ENCODE peak calls at places on chromosomes 16 and 17, in four cellular contexts. One of them, this sample, is unnamed.

GRCh38 chr17:8563981-8564602 is 66.4 kb downstream of the MYH10 start:
- DNase-seq in HAP-1: no peak
- DNase-seq in GM23248: peak
- DNase-seq in H4: no peak
- DNase-seq in this sample: no peak

GRCh38 chr16:58451945-58452401 is 48.0 kb upstream of the NDRG4 start:
- DNase-seq in HAP-1: no peak
- DNase-seq in GM23248: peak
- DNase-seq in H4: no peak
- DNase-seq in this sample: peak

GRCh38 chr17:2023692-2024571 is 1.2 kb downstream of the RTN4RL1 start:
- DNase-seq in HAP-1: peak
- DNase-seq in GM23248: peak
- DNase-seq in H4: no peak
- DNase-seq in this sample: no peak

GRCh38 chr17:77404812-77405581 is 264.2 kb downstream of the SEC14L1 start:
- DNase-seq in HAP-1: no peak
- DNase-seq in GM23248: peak
- DNase-seq in H4: peak
- DNase-seq in this sample: peak

GRCh38 chr17:2262146-2262587 is 41.4 kb downstream of the SMG6 start:
- DNase-seq in HAP-1: no peak
- DNase-seq in GM23248: peak
- DNase-seq in H4: no peak
- DNase-seq in this sample: no peak

GRCh38 chr17:38851434-38851833 is 2.1 kb downstream of the RPL23 start:
- DNase-seq in HAP-1: no peak
- DNase-seq in GM23248: peak
- DNase-seq in H4: no peak
- DNase-seq in this sample: no peak

GRCh38 chr16:85276741-85277140 is 164.5 kb upstream of the CIBAR2 start:
- DNase-seq in HAP-1: no peak
- DNase-seq in GM23248: no peak
- DNase-seq in H4: no peak
- DNase-seq in this sample: no peak

GRCh38 chr17:43531082-43531378 is 15.1 kb downstream of the ETV4 start:
- DNase-seq in HAP-1: no peak
- DNase-seq in GM23248: no peak
- DNase-seq in H4: no peak
- DNase-seq in this sample: no peak

GRCh38 chr17:7590743-7591142 is 849 bp upstream of the SOX15 start:
- DNase-seq in HAP-1: no peak
- DNase-seq in GM23248: peak
- DNase-seq in H4: no peak
- DNase-seq in this sample: no peak

GRCh38 chr16:89430436-89431157 is 59.8 kb downstream of the ANKRD11 start:
- DNase-seq in HAP-1: no peak
- DNase-seq in GM23248: no peak
- DNase-seq in H4: no peak
- DNase-seq in this sample: no peak

GRCh38 chr17:34503804-34504203 is 75.6 kb upstream of the TMEM132E start:
- DNase-seq in HAP-1: no peak
- DNase-seq in GM23248: no peak
- DNase-seq in H4: no peak
- DNase-seq in this sample: no peak

GRCh38 chr17:44533533-44534246 is 23.6 kb upstream of the FZD2 start:
- DNase-seq in HAP-1: peak
- DNase-seq in GM23248: peak
- DNase-seq in H4: peak
- DNase-seq in this sample: peak

GRCh38 chr16:11233727-11234376 is 22.2 kb downstream of the SOCS1 start:
- DNase-seq in HAP-1: no peak
- DNase-seq in GM23248: no peak
- DNase-seq in H4: no peak
- DNase-seq in this sample: no peak

GRCh38 chr17:73052923-73053322 is 39.6 kb downstream of the SLC39A11 start:
- DNase-seq in HAP-1: no peak
- DNase-seq in GM23248: no peak
- DNase-seq in H4: no peak
- DNase-seq in this sample: no peak

GRCh38 chr17:28849281-28849680 is 5.5 kb upstream of the ERAL1 start:
- DNase-seq in HAP-1: no peak
- DNase-seq in GM23248: peak
- DNase-seq in H4: no peak
- DNase-seq in this sample: no peak

GRCh38 chr16:11682655-11683096 is 14.4 kb downstream of the SNN start:
- DNase-seq in HAP-1: no peak
- DNase-seq in GM23248: peak
- DNase-seq in H4: peak
- DNase-seq in this sample: no peak

GRCh38 chr16:27239906-27240655 is 28.5 kb downstream of the NSMCE1 start:
- DNase-seq in HAP-1: no peak
- DNase-seq in GM23248: no peak
- DNase-seq in H4: no peak
- DNase-seq in this sample: no peak

GRCh38 chr17:48757524-48757961 is 29.0 kb upstream of the HOXB13 start:
- DNase-seq in HAP-1: no peak
- DNase-seq in GM23248: peak
- DNase-seq in H4: no peak
- DNase-seq in this sample: no peak

GRCh38 chr16:53898993-53899392 is 195.0 kb downstream of the FTO start:
- DNase-seq in HAP-1: no peak
- DNase-seq in GM23248: peak
- DNase-seq in H4: no peak
- DNase-seq in this sample: no peak

GRCh38 chr16:27965801-27966200 is 97.7 kb downstream of the GSG1L start:
- DNase-seq in HAP-1: no peak
- DNase-seq in GM23248: no peak
- DNase-seq in H4: no peak
- DNase-seq in this sample: no peak

GRCh38 chr17:78000351-78000750 is 41.8 kb downstream of the TNRC6C start:
- DNase-seq in HAP-1: no peak
- DNase-seq in GM23248: peak
- DNase-seq in H4: peak
- DNase-seq in this sample: no peak

GRCh38 chr17:50101346-50102163 is 6.4 kb downstream of the PDK2 start:
- DNase-seq in HAP-1: no peak
- DNase-seq in GM23248: peak
- DNase-seq in H4: peak
- DNase-seq in this sample: no peak

GRCh38 chr16:57862698-57863433 is 60.6 kb upstream of the KIFC3 start:
- DNase-seq in HAP-1: no peak
- DNase-seq in GM23248: no peak
- DNase-seq in H4: no peak
- DNase-seq in this sample: no peak

GRCh38 chr17:50911890-50912289 is 45.7 kb upstream of the TOB1 start:
- DNase-seq in HAP-1: no peak
- DNase-seq in GM23248: no peak
- DNase-seq in H4: no peak
- DNase-seq in this sample: no peak

GRCh38 chr17:17675925-17676534 is 5.2 kb upstream of the RAI1 start:
- DNase-seq in HAP-1: no peak
- DNase-seq in GM23248: peak
- DNase-seq in H4: peak
- DNase-seq in this sample: no peak

GRCh38 chr17:66964083-66964771 is at the start of gene CACNG4:
- DNase-seq in HAP-1: peak
- DNase-seq in GM23248: no peak
- DNase-seq in H4: no peak
- DNase-seq in this sample: no peak

GRCh38 chr17:50095626-50096037 is 481 bp downstream of the PDK2 start:
- DNase-seq in HAP-1: peak
- DNase-seq in GM23248: peak
- DNase-seq in H4: no peak
- DNase-seq in this sample: no peak

GRCh38 chr17:51662204-51663056 is 402.1 kb downstream of the UTP18 start:
- DNase-seq in HAP-1: no peak
- DNase-seq in GM23248: no peak
- DNase-seq in H4: no peak
- DNase-seq in this sample: no peak

GRCh38 chr17:830381-830780 is 48.2 kb downstream of the MRM3 start:
- DNase-seq in HAP-1: no peak
- DNase-seq in GM23248: no peak
- DNase-seq in H4: no peak
- DNase-seq in this sample: no peak

GRCh38 chr16:68776821-68777485 is 39.9 kb downstream of the CDH1 start:
- DNase-seq in HAP-1: no peak
- DNase-seq in GM23248: no peak
- DNase-seq in H4: no peak
- DNase-seq in this sample: no peak

GRCh38 chr16:47507701-47508100 is 46.6 kb downstream of the PHKB start:
- DNase-seq in HAP-1: no peak
- DNase-seq in GM23248: no peak
- DNase-seq in H4: no peak
- DNase-seq in this sample: no peak

GRCh38 chr17:39928868-39929651 is 1.5 kb downstream of the LRRC3C start:
- DNase-seq in HAP-1: no peak
- DNase-seq in GM23248: peak
- DNase-seq in H4: peak
- DNase-seq in this sample: no peak

GRCh38 chr17:40562841-40563370 is 2.4 kb downstream of the CCR7 start:
- DNase-seq in HAP-1: no peak
- DNase-seq in GM23248: no peak
- DNase-seq in H4: no peak
- DNase-seq in this sample: peak

GRCh38 chr16:84583995-84584394 is 33.9 kb downstream of the COTL1 start:
- DNase-seq in HAP-1: no peak
- DNase-seq in GM23248: no peak
- DNase-seq in H4: no peak
- DNase-seq in this sample: no peak

This sample was measured in SJSA1.